ENCODE peak calls at places on chromosomes 6 and 20, in six cellular contexts. K, S, N, I, O and V are unnamed samples.

GRCh38 chr6:129390900-129391299 is 319.1 kb downstream of the ARHGAP18 start:
- DNase-seq in K (no peak), S (no peak), N (no peak), I (peak; percentile 12), O (no peak), V (peak; percentile 10)

GRCh38 chr6:15359335-15359862 is 113.5 kb downstream of the JARID2 start:
- DNase-seq in K (no peak), S (no peak), N (no peak), I (peak; percentile 78), O (no peak), V (peak; percentile 86)

GRCh38 chr6:14658909-14659561 is 541.5 kb downstream of the CD83 start:
- DNase-seq in K (no peak), S (no peak), N (no peak), I (peak; percentile 83), O (peak; percentile 50), V (peak; percentile 93)

GRCh38 chr20:4560667-4561066 is 161.0 kb upstream of the PRND start:
- DNase-seq in K (no peak), S (no peak), N (no peak), I (peak; percentile 86), O (no peak), V (no peak)

GRCh38 chr20:47454298-47455132 is 47.2 kb upstream of the NCOA3 start:
- DNase-seq in K (no peak), S (no peak), N (no peak), I (no peak), O (no peak), V (peak; percentile 59)

GRCh38 chr6:44090465-44090864 is 36.8 kb downstream of the MRPL14 start:
- DNase-seq in K (no peak), S (no peak), N (no peak), I (no peak), O (no peak), V (no peak)

GRCh38 chr6:100202417-100203194 is 208.6 kb upstream of the MCHR2 start:
- DNase-seq in K (no peak), S (no peak), N (no peak), I (peak; percentile 93), O (peak; percentile 95), V (peak; percentile 50)

GRCh38 chr20:24775966-24776365 is 173.1 kb upstream of the CST7 start:
- DNase-seq in K (no peak), S (no peak), N (no peak), I (no peak), O (no peak), V (no peak)

GRCh38 chr6:1247058-1247457 is 64.8 kb upstream of the FOXQ1 start:
- DNase-seq in K (no peak), S (no peak), N (no peak), I (no peak), O (no peak), V (no peak)

GRCh38 chr6:121686611-121687023 is 251.2 kb downstream of the GJA1 start:
- DNase-seq in K (peak; percentile 81), S (no peak), N (peak; percentile 3), I (no peak), O (no peak), V (peak; percentile 36)

GRCh38 chr6:75800708-75801505 is 51.9 kb downstream of the MYO6 start:
- DNase-seq in K (no peak), S (no peak), N (no peak), I (no peak), O (no peak), V (no peak)

GRCh38 chr6:11888725-11889124 is 110.1 kb upstream of the ADTRP start:
- DNase-seq in K (no peak), S (no peak), N (no peak), I (no peak), O (no peak), V (no peak)

GRCh38 chr20:36645998-36646397 is at the start of gene SLA2:
- DNase-seq in K (no peak), S (no peak), N (no peak), I (no peak), O (no peak), V (no peak)

GRCh38 chr6:88031550-88031949 is 16.1 kb upstream of the SPACA1 start:
- DNase-seq in K (no peak), S (no peak), N (no peak), I (no peak), O (no peak), V (no peak)

GRCh38 chr6:45487645-45488044 is 109.9 kb upstream of the SUPT3H start:
- DNase-seq in K (no peak), S (no peak), N (no peak), I (no peak), O (no peak), V (no peak)

GRCh38 chr6:28900577-28901266 is 23.1 kb downstream of the TRIM27 start:
- DNase-seq in K (no peak), S (no peak), N (no peak), I (no peak), O (no peak), V (no peak)

GRCh38 chr6:156379946-156380707 is 397.1 kb upstream of the ARID1B start:
- DNase-seq in K (no peak), S (no peak), N (no peak), I (peak; percentile 59), O (peak; percentile 46), V (peak; percentile 89)

GRCh38 chr20:63183422-63184146 is 32.3 kb downstream of the YTHDF1 start:
- DNase-seq in K (peak; percentile 77), S (peak; percentile 38), N (no peak), I (no peak), O (peak; percentile 27), V (peak; percentile 20)

GRCh38 chr20:44785768-44786167 is 24.6 kb downstream of the RIMS4 start:
- DNase-seq in K (peak; percentile 87), S (no peak), N (peak; percentile 59), I (no peak), O (no peak), V (no peak)

GRCh38 chr20:16363832-16364687 is 209.2 kb downstream of the KIF16B start:
- DNase-seq in K (no peak), S (no peak), N (no peak), I (no peak), O (no peak), V (no peak)

GRCh38 chr6:30646450-30647038 is 389 bp upstream of the C6orf136 start:
- DNase-seq in K (peak; percentile 46), S (no peak), N (peak; percentile 75), I (no peak), O (no peak), V (peak; percentile 93)

GRCh38 chr20:63471002-63471718 is 1.3 kb downstream of the KCNQ2 start:
- DNase-seq in K (no peak), S (no peak), N (no peak), I (no peak), O (no peak), V (no peak)

GRCh38 chr6:39057251-39058155 is 8.9 kb downstream of the GLP1R start:
- DNase-seq in K (no peak), S (no peak), N (no peak), I (no peak), O (no peak), V (no peak)

GRCh38 chr6:31128093-31128676 is 7.9 kb upstream of the CDSN start:
- DNase-seq in K (peak; percentile 79), S (peak; percentile 57), N (no peak), I (peak; percentile 24), O (peak; percentile 45), V (peak; percentile 85)

GRCh38 chr20:49203011-49203410 is 14.9 kb upstream of the STAU1 start:
- DNase-seq in K (no peak), S (no peak), N (no peak), I (no peak), O (no peak), V (no peak)

GRCh38 chr20:49203746-49204145 is 15.5 kb upstream of the DDX27 start:
- DNase-seq in K (no peak), S (no peak), N (no peak), I (no peak), O (no peak), V (no peak)

GRCh38 chr20:49199729-49200293 is 11.7 kb upstream of the STAU1 start:
- DNase-seq in K (no peak), S (no peak), N (no peak), I (no peak), O (no peak), V (no peak)
- H3K14ac ChIP-seq in K (no peak overlapping the region), S (no peak overlapping the region), N (no peak overlapping the region), I (no peak overlapping the region), O (no peak overlapping the region), V (no peak overlapping the region)

DNA sequence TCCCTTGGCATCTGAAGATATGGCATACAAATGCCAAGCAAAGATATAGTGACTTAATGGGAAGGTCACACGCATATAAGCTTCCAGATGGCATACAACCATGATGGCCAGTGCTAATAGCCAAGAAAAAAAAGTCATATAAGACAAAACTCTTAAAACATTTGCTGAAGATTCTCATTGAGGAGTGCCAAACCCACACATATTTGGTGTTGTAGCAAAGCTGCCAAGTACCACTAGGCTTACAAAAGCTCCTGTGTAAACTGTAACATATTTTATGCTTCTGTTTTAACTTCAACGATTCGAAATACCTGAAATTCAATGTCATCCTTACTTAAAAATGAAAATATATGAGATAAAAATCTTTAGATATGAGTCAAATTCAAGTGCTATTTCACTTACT is 123.0 kb downstream of the HMGCLL1 start:
- DNase-seq in K (no peak), S (no peak), N (no peak), I (peak; percentile 4), O (no peak), V (no peak)
- H3K14ac ChIP-seq in K (no peak overlapping the region), S (no peak overlapping the region), N (no peak overlapping the region), I (no peak overlapping the region), O (no peak overlapping the region), V (no peak overlapping the region)

GRCh38 chr6:41406821-41407787 is 71.7 kb downstream of the NCR2 start:
- DNase-seq in K (peak; percentile 60), S (no peak), N (no peak), I (no peak), O (no peak), V (no peak)

GRCh38 chr6:41408576-41408975 is 73.2 kb downstream of the NCR2 start:
- DNase-seq in K (peak; percentile 40), S (no peak), N (no peak), I (no peak), O (no peak), V (no peak)

GRCh38 chr6:41411961-41412360 is 76.6 kb downstream of the NCR2 start:
- DNase-seq in K (no peak), S (no peak), N (no peak), I (no peak), O (no peak), V (no peak)

GRCh38 chr6:41408982-41409381 is 73.6 kb downstream of the NCR2 start:
- DNase-seq in K (no peak), S (no peak), N (no peak), I (no peak), O (no peak), V (no peak)

DNA sequence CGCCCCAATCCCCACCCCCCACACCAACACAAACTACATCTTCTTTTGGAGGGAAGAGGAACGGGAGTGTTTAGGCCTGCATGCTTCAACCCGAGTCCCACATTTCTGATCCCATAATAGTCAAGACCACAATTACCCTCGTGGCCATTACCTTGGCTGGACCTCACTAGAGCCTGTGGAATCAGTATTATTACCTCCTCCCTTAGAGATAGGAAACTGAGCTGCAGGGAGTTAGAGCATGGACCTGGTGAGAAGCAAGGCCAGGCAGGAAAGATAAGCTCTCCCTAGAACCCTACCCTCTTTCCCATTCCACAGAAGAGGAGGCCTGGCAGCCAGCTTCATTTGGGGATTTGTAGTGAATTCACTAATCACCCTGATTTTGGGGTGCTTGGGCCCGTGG is 74.1 kb downstream of the NCR2 start:
- DNase-seq in K (no peak), S (no peak), N (no peak), I (no peak), O (no peak), V (no peak)
- H3K14ac ChIP-seq in K (no peak overlapping the region), S (no peak overlapping the region), N (no peak overlapping the region), I (no peak overlapping the region), O (no peak overlapping the region), V (no peak overlapping the region)

GRCh38 chr6:123352279-123352678 is 284.5 kb downstream of the TRDN start:
- DNase-seq in K (no peak), S (no peak), N (no peak), I (no peak), O (no peak), V (no peak)

GRCh38 chr6:123352705-123353104 is 284.0 kb downstream of the TRDN start:
- DNase-seq in K (no peak), S (no peak), N (no peak), I (no peak), O (no peak), V (no peak)
- H3K14ac ChIP-seq in K (no peak overlapping the region), S (no peak overlapping the region), N (no peak overlapping the region), I (no peak overlapping the region), O (no peak overlapping the region), V (no peak overlapping the region)